ENCODE peak calls at places on chromosomes 7 and 10, in five cellular contexts. P, K, D, J and M are unnamed samples.

GRCh38 chr7:116955801-116956514 is 2.7 kb downstream of the ST7 start:
- DNase-seq in K (no peak), J (no peak), D (no peak), P (no peak), M (no peak)

GRCh38 chr7:32316831-32317230 is 173.3 kb downstream of the LSM5 start:
- DNase-seq in P (no peak), K (no peak), J (no peak), D (no peak), M (peak)

GRCh38 chr10:86440874-86441838 is 74.6 kb upstream of the GRID1 start:
- DNase-seq in K (no peak), D (peak), J (peak), P (no peak), M (no peak)

GRCh38 chr10:19325581-19325980 is 277.0 kb downstream of the MALRD1 start:
- DNase-seq in D (peak), P (no peak), K (no peak), J (no peak), M (no peak)

GRCh38 chr7:79386688-79387422 is 66.6 kb downstream of the MAGI2 start:
- DNase-seq in J (peak), K (no peak), P (peak), D (peak), M (no peak)

GRCh38 chr10:110007171-110007700 is 548 bp upstream of the ADD3 start:
- DNase-seq in J (peak), D (peak), K (no peak), P (no peak), M (no peak)

GRCh38 chr10:26997610-26998009 is 102.7 kb downstream of the ANKRD26 start:
- DNase-seq in J (no peak), K (no peak), D (no peak), P (no peak), M (no peak)

GRCh38 chr7:128409435-128410091 is at the start of gene IMPDH1:
- DNase-seq in P (no peak), K (peak), D (peak), J (peak), M (peak)

GRCh38 chr7:49775949-49776443 is 2.6 kb downstream of the VWC2 start:
- DNase-seq in D (no peak), K (no peak), P (no peak), J (no peak), M (no peak)

GRCh38 chr7:17038783-17039170 is 157.0 kb upstream of the AGR3 start:
- DNase-seq in K (no peak), P (no peak), D (peak), J (no peak), M (no peak)

GRCh38 chr10:102431452-102432124 is 786 bp downstream of the CUEDC2 start:
- DNase-seq in K (no peak), D (no peak), P (no peak), J (peak), M (no peak)

GRCh38 chr7:76222839-76223238 is 21.1 kb downstream of the SRRM3 start:
- DNase-seq in D (no peak), J (no peak), K (no peak), P (no peak), M (no peak)

GRCh38 chr10:103564799-103565365 is 71.4 kb downstream of the NEURL1 start:
- DNase-seq in D (no peak), P (no peak), J (no peak), K (no peak), M (peak)

GRCh38 chr7:128108641-128109423 is 77.6 kb upstream of the LRRC4 start:
- DNase-seq in P (no peak), D (no peak), K (peak), J (no peak), M (no peak)

GRCh38 chr7:51613911-51614344 is 297.3 kb upstream of the COBL start:
- DNase-seq in D (no peak), J (no peak), K (no peak), P (no peak), M (no peak)

GRCh38 chr7:96061844-96062243 is 260.1 kb downstream of the SLC25A13 start:
- DNase-seq in J (peak), K (no peak), D (peak), P (no peak), M (no peak)

GRCh38 chr7:9983048-9983447 is 990.6 kb upstream of the PHF14 start:
- DNase-seq in D (no peak), P (no peak), K (no peak), J (no peak), M (no peak)

GRCh38 chr7:157846281-157846680 is 509.5 kb downstream of the DNAJB6 start:
- DNase-seq in P (no peak), K (no peak), J (no peak), D (no peak), M (no peak)

GRCh38 chr7:130149575-130150139 is 55.5 kb downstream of the TMEM209 start:
- DNase-seq in K (no peak), D (no peak), J (no peak), P (no peak), M (no peak)

GRCh38 chr10:100829933-100830727 is 82.6 kb upstream of the SLF2 start:
- DNase-seq in D (no peak), P (no peak), K (no peak), J (no peak), M (peak)

GRCh38 chr10:62517252-62517651 is 143.1 kb downstream of the ZNF365 start:
- DNase-seq in J (no peak), D (no peak), K (no peak), P (no peak), M (no peak)

GRCh38 chr10:35961501-35961900 is 319.4 kb upstream of the FZD8 start:
- DNase-seq in P (no peak), J (no peak), D (peak), K (no peak), M (no peak)

GRCh38 chr7:132500727-132501410 is 75.4 kb downstream of the PLXNA4 start:
- DNase-seq in K (no peak), P (no peak), D (no peak), J (peak), M (no peak)

GRCh38 chr10:6151087-6151977 is 51.4 kb upstream of the PFKFB3 start:
- DNase-seq in J (peak), D (peak), K (no peak), P (no peak), M (peak)

GRCh38 chr10:17836917-17837316 is 27.8 kb downstream of the MRC1 start:
- DNase-seq in D (peak), K (no peak), P (peak), J (peak), M (peak)

GRCh38 chr10:132186488-132187413 is at the start of gene DPYSL4:
- DNase-seq in P (no peak), J (peak), D (no peak), K (no peak), M (peak)

GRCh38 chr10:125711110-125711750 is 8.3 kb upstream of the EDRF1 start:
- DNase-seq in P (no peak), K (no peak), J (no peak), D (no peak), M (no peak)

GRCh38 chr7:51636503-51636902 is 319.9 kb upstream of the COBL start:
- DNase-seq in P (no peak), J (no peak), K (no peak), D (no peak), M (no peak)

GRCh38 chr10:74436523-74437170 is 285.6 kb downstream of the ADK start:
- DNase-seq in J (no peak), P (no peak), D (no peak), K (no peak), M (no peak)

GRCh38 chr10:85151506-85151905 is 823.1 kb downstream of the CCSER2 start:
- DNase-seq in D (no peak), P (no peak), K (no peak), J (no peak), M (no peak)

GRCh38 chr7:157291404-157292080 is 45.3 kb upstream of the DNAJB6 start:
- DNase-seq in D (no peak), P (no peak), K (no peak), J (no peak), M (no peak)

GRCh38 chr10:93553501-93554374 is 12.7 kb upstream of the FFAR4 start:
- DNase-seq in D (no peak), K (no peak), P (no peak), J (no peak), M (no peak)

GRCh38 chr7:140033779-140034363 is 28.9 kb downstream of the PARP12 start:
- DNase-seq in K (no peak), P (no peak), J (no peak), D (peak), M (no peak)

GRCh38 chr10:114397651-114398145 is 6.6 kb downstream of the AFAP1L2 start:
- DNase-seq in J (no peak), P (no peak), D (no peak), K (peak), M (no peak)

GRCh38 chr10:50552771-50553535 is 70.8 kb downstream of the SGMS1 start:
- DNase-seq in K (no peak), J (peak), P (no peak), D (peak), M (peak)

GRCh38 chr10:113895018-113895417 is 40.6 kb downstream of the NHLRC2 start:
- DNase-seq in D (peak), K (no peak), P (no peak), J (peak), M (no peak)

GRCh38 chr10:27744478-27745379 is 890 bp downstream of the MKX start:
- DNase-seq in J (peak), P (no peak), D (no peak), K (peak), M (peak)

GRCh38 chr7:35286986-35287385 is 33.1 kb upstream of the TBX20 start:
- DNase-seq in K (no peak), J (no peak), P (no peak), D (no peak), M (no peak)

GRCh38 chr10:18419945-18420344 is 231.4 kb downstream of the NSUN6 start:
- DNase-seq in J (no peak), D (no peak), P (no peak), K (no peak), M (no peak)

DNA sequence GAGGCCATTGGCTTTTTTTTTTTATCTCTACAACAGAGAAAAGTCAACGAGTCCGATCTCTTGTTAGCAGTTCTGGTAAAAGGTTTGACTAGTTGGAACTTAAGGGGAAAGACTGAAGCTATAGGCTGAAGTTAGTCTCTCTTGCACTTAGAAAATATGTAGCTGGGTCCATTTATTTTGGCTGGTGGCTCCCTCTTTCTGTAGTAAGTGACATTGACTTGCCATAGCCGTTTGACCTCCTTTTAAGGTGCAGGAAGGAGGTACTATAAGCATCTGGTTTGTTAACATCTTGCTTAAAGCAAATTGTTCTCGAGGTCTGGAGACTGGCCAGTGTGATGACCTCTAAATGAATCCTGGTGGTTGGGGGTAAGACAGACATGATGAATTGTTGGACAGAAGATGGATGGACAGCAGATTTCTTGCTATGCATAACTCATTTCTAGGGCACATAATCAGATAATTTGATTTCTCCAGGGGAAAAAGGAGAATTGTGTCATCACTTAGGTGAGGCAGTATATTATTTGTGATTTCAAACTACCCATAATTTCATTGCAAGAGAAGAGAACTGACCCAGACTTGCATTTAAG is 356.3 kb upstream of the GALNT17 start:
- DNase-seq in K (no peak), D (peak), J (no peak), P (no peak), M (no peak)
- TF ChIP-seq CTCF in K (no peak), D (peak), J (no peak), P (peak), M (no peak)

DNA sequence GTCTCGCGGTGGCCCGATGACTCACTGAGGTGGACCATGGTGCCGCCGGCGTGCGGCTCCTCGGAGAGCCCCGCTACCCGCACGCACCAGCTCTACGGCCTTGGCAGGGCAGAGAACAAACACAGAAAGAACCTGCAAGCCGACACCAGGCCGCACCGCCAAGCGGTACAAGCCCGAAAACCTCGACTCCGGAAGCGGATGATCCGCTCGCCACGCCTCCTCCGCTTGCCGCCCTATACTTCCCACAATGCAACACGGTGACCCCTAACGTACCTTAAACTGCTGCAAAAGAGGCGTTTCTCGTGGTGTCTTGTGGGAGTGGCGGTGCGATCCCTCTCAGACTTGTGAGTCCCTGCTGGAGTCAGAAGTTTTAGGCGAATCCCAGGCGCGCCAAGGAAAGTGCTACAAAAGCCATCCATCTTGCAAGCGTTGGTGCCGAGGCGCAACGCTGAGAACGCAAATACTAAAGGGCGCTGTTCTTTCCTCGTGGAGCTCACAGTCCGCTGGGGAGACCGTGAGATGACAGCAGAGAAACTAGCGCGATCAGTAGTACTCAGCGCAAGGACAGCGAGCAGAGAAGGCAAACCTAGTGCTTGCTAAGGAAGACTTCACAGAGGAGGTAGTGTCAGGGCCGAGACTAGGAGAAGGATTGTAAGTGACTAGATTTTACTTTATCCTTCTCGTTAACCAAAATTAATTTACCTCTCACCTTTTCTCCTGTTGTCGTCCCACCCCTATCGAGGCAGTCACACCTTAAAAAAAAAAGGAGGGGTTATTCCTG is at the start of gene MRPS16:
- DNase-seq in D (peak), K (peak), J (peak), P (peak), M (peak)
- TF ChIP-seq CTCF in D (no peak), K (no peak), J (no peak), P (no peak), M (no peak)

GRCh38 chr7:149286811-149287400 is 24.9 kb downstream of the ZNF783 start:
- DNase-seq in J (peak), P (no peak), D (peak), K (no peak), M (no peak)

GRCh38 chr7:149285581-149285975 is 23.6 kb downstream of the ZNF783 start:
- DNase-seq in J (peak), P (no peak), D (no peak), K (no peak), M (peak)

GRCh38 chr7:149283321-149283720 is 21.3 kb downstream of the ZNF783 start:
- DNase-seq in J (no peak), P (no peak), K (peak), D (no peak), M (no peak)

GRCh38 chr7:149284343-149284742 is 22.3 kb downstream of the ZNF783 start:
- DNase-seq in P (no peak), D (no peak), J (no peak), K (peak), M (no peak)

GRCh38 chr7:149284850-149285580 is 23.0 kb downstream of the ZNF783 start:
- DNase-seq in D (peak), K (peak), J (peak), P (peak), M (peak)
- TF ChIP-seq CTCF in D (peak), K (no peak), J (no peak), P (no peak), M (no peak)

DNA sequence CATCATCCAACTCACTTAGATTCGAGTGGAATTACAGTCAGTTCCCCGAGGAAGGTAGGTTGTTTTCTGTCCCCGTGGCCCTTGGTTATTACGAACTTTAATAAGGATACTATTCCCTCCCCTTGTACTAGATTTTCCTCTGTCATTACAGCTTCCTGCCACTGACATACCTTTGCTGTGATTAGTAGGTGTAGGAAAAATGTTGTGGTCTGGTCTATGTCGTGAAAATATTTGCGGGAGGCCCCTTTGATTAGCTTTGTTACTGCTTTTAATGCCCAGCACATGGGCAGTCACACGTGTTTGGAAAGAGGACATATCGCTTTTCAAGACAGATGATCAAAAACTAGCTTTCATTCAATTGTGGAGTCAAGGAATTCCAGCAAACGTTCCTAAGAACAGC is 92.2 kb downstream of the GATA3 start:
- DNase-seq in K (no peak), D (no peak), J (no peak), P (no peak), M (no peak)
- TF ChIP-seq CTCF in K (no peak), D (no peak), J (no peak), P (no peak), M (no peak)

DNA sequence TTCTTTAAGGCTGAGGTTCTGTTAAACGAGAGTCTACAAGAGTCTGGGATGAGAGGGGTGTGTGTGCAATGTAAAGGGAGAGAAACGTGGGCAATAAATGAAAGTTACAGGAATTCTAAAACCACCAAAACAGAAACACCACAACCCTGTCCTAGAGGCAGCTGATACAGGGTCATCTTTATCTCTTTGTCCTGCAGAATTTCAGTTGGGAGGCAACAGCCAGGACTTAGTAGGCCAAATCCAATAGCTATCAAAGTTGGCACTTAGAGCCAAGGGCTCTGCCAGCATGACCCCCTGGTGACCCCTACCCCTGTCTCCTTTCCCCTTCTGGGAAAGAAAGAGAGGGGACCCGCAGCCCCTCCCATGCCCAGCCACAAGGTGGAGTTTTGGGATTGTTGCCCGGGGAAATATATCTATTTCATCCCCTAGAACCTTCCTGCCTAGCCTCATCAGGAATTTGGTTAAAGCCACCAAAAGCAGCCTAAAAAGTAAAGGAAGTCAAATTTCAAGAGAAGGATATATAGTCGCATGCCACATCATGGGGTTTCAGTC is 85.2 kb downstream of the OSBPL3 start:
- DNase-seq in J (peak), K (no peak), D (no peak), P (no peak), M (no peak)
- TF ChIP-seq CTCF in J (peak), K (no peak), D (peak), P (peak), M (no peak)

DNA sequence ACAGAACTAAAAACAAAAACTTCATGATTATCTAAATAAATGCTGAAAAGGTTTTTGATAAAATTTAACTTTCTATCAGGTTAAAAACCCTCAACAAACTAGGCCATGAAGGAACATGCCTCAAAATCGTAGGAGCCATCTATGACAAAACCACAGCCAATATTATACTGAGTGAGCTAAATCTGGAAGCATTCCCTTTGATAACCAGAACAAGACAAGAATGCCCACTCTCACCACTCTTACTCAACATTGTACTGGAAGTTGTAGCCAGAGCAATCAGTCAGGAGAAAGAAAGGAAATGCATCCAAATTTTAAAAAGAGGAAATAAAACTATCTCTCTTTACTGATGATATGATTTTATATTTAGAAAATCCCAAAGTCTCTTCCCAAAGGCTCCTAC is 228.7 kb downstream of the CHRM2 start:
- DNase-seq in K (no peak), D (no peak), J (peak), P (no peak), M (no peak)
- TF ChIP-seq CTCF in K (no peak), D (no peak), J (no peak), P (no peak), M (no peak)

GRCh38 chr10:106972381-106972780 is 192.1 kb downstream of the SORCS1 start:
- DNase-seq in J (no peak), D (no peak), P (no peak), K (no peak), M (no peak)
- TF ChIP-seq CTCF in J (no peak), D (no peak), P (no peak), K (no peak), M (no peak)

DNA sequence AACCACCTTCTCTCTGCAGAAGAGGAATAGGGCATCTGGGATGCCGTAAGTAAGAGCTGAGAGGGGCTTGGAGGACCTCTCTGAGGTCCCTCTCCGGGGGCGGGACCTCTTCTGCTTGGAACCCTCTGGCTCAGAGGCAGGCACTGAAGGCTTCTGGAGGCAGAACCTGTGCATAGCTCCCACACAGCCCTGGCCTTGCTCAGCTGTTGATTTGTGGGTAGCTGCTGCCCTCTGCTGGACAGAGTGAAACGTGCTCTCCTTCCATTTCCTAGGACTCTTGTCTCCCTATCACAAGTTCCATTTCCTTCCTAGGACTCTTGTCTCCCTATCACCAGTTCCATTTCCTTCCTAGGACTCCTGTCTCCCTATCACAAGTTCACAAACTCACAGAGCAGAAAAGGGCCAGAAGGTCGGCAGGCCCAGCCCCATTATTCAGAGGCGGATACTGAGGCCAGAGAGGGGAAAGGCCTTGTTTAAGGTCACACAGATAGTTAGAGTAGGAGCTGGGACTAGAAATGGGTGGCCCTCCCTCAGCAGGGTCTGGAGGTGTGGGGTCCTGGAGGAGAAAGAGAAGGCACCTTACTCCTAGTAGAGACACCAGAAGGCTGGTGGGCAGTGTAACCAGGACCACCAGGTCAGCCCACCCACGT is 30.3 kb upstream of the GARS1 start:
- DNase-seq in D (peak), P (peak), K (no peak), J (peak), M (peak)
- TF ChIP-seq CTCF in D (peak), P (peak), K (peak), J (peak), M (peak)